ENCODE peak calls at places on chromosome 2, in eight cellular contexts. L is suprapubic skin, E is stomach, R is GM12878, U is sigmoid colon, G is SK-N-SH, F is HCT116, V is breast epithelium. I is an unnamed sample. For H3K4me1, the result is how much of the 10 kb centered on the place peaks cover.

GRCh38 chr2:45567974-45568789 is 42.9 kb downstream of the SRBD1 start:
- DNase-seq in L (no peak), E (no peak), R (peak), U (no peak), G (no peak), F (no peak), V (no peak), I (no peak)

GRCh38 chr2:24515841-24516240 is 24.8 kb downstream of the NCOA1 start:
- DNase-seq in L (no peak), E (no peak), R (no peak), U (no peak), G (no peak), F (no peak), V (no peak), I (no peak)

GRCh38 chr2:238256594-238257104 is 16.8 kb upstream of the HES6 start:
- DNase-seq in L (no peak), E (peak), R (no peak), U (peak), G (peak), F (peak), V (peak), I (peak)

GRCh38 chr2:238510911-238511613 is 84.3 kb downstream of the ASB1 start:
- DNase-seq in L (no peak), E (no peak), R (no peak), U (peak), G (no peak), F (no peak), V (no peak), I (peak)

GRCh38 chr2:128374001-128374710 is 55.5 kb upstream of the HS6ST1 start:
- DNase-seq in L (peak), E (peak), R (no peak), U (no peak), G (no peak), F (no peak), V (peak), I (peak)

GRCh38 chr2:143608758-143609157 is 479.5 kb downstream of the ARHGAP15 start:
- DNase-seq in L (no peak), E (no peak), R (no peak), U (no peak), G (peak), F (no peak), V (no peak), I (no peak)

GRCh38 chr2:37784759-37785149 is 113.3 kb upstream of the CDC42EP3 start:
- DNase-seq in L (no peak), E (no peak), R (no peak), U (no peak), G (no peak), F (no peak), V (no peak), I (no peak)

GRCh38 chr2:163066085-163066484 is 227.5 kb upstream of the KCNH7 start:
- DNase-seq in L (no peak), E (no peak), R (no peak), U (no peak), G (no peak), F (no peak), V (no peak), I (no peak)

GRCh38 chr2:126852361-126852760 is 46.3 kb upstream of the TEX51 start:
- DNase-seq in L (no peak), E (no peak), R (no peak), U (no peak), G (no peak), F (no peak), V (no peak), I (no peak)

GRCh38 chr2:78465707-78466106 is 559.8 kb upstream of the REG3G start:
- DNase-seq in L (no peak), E (no peak), R (no peak), U (no peak), G (no peak), F (no peak), V (no peak), I (no peak)

GRCh38 chr2:55120634-55121359 is 70.5 kb upstream of the RTN4 start:
- DNase-seq in L (no peak), E (no peak), R (no peak), U (no peak), G (no peak), F (no peak), V (no peak), I (no peak)

GRCh38 chr2:228581731-228582130 is 400.2 kb upstream of the SPHKAP start:
- DNase-seq in L (no peak), E (no peak), R (no peak), U (no peak), G (no peak), F (no peak), V (no peak), I (no peak)

GRCh38 chr2:105085525-105085924 is 47.7 kb downstream of the MRPS9 start:
- DNase-seq in L (no peak), E (no peak), R (no peak), U (no peak), G (no peak), F (no peak), V (no peak), I (no peak)

GRCh38 chr2:42936632-42936996 is 144.2 kb upstream of the HAAO start:
- DNase-seq in L (no peak), E (no peak), R (no peak), U (no peak), G (no peak), F (no peak), V (no peak), I (no peak)

GRCh38 chr2:161101406-161101805 is 58.8 kb upstream of the TANK start:
- DNase-seq in L (no peak), E (no peak), R (no peak), U (no peak), G (no peak), F (no peak), V (no peak), I (no peak)

GRCh38 chr2:99878951-99879350 is 263.4 kb downstream of the AFF3 start:
- DNase-seq in L (no peak), E (no peak), R (no peak), U (no peak), G (no peak), F (no peak), V (no peak), I (no peak)

GRCh38 chr2:48512071-48512470 is 17.9 kb upstream of the STON1 start:
- DNase-seq in L (no peak), E (no peak), R (no peak), U (no peak), G (no peak), F (no peak), V (no peak), I (no peak)

GRCh38 chr2:203002054-203002821 is 12.4 kb upstream of the NBEAL1 start:
- DNase-seq in L (no peak), E (no peak), R (no peak), U (no peak), G (no peak), F (no peak), V (no peak), I (no peak)

GRCh38 chr2:64837116-64837704 is 152.0 kb upstream of the SLC1A4 start:
- DNase-seq in L (no peak), E (no peak), R (no peak), U (no peak), G (no peak), F (peak), V (no peak), I (no peak)

GRCh38 chr2:99285521-99285920 is 15.5 kb downstream of the LYG1 start:
- DNase-seq in L (no peak), E (no peak), R (no peak), U (no peak), G (no peak), F (no peak), V (no peak), I (no peak)

GRCh38 chr2:63057249-63058148 is 6.9 kb downstream of the OTX1 start:
- DNase-seq in L (no peak), E (no peak), R (no peak), U (no peak), G (peak), F (no peak), V (no peak), I (no peak)

GRCh38 chr2:199055336-199055735 is 402.4 kb downstream of the SATB2 start:
- DNase-seq in L (no peak), E (no peak), R (no peak), U (no peak), G (no peak), F (no peak), V (no peak), I (no peak)

GRCh38 chr2:111121873-111122630 is 1.3 kb downstream of the BCL2L11 start:
- DNase-seq in L (peak), E (peak), R (no peak), U (peak), G (peak), F (peak), V (peak), I (peak)

GRCh38 chr2:86492057-86492456 is 50.9 kb downstream of the KDM3A start:
- DNase-seq in L (no peak), E (no peak), R (no peak), U (no peak), G (no peak), F (no peak), V (no peak), I (no peak)

GRCh38 chr2:61537590-61538178 is 472 bp downstream of the XPO1 start:
- DNase-seq in L (no peak), E (no peak), R (no peak), U (no peak), G (no peak), F (no peak), V (no peak), I (no peak)

GRCh38 chr2:134398300-134398699 is 144.4 kb downstream of the MGAT5 start:
- DNase-seq in L (no peak), E (no peak), R (no peak), U (no peak), G (no peak), F (no peak), V (no peak), I (no peak)

GRCh38 chr2:133839677-133840076 is 271.4 kb upstream of the NCKAP5 start:
- DNase-seq in L (no peak), E (no peak), R (no peak), U (no peak), G (no peak), F (no peak), V (no peak), I (no peak)

GRCh38 chr2:26581991-26582842 is 58.9 kb downstream of the CIB4 start:
- DNase-seq in L (peak), E (no peak), R (no peak), U (peak), G (peak), F (no peak), V (no peak), I (peak)

GRCh38 chr2:19356545-19357382 is 1.7 kb downstream of the OSR1 start:
- DNase-seq in L (no peak), E (no peak), R (no peak), U (no peak), G (peak), F (no peak), V (no peak), I (peak)

GRCh38 chr2:34069604-34070003 is 470.5 kb upstream of the FAM98A start:
- DNase-seq in L (no peak), E (no peak), R (no peak), U (no peak), G (no peak), F (no peak), V (no peak), I (no peak)

GRCh38 chr2:229715895-229716507 is 1.6 kb upstream of the DNER start:
- DNase-seq in L (no peak), E (no peak), R (no peak), U (no peak), G (peak), F (peak), V (no peak), I (no peak)

GRCh38 chr2:134280726-134281125 is 26.9 kb downstream of the MGAT5 start:
- DNase-seq in L (no peak), E (no peak), R (no peak), U (no peak), G (no peak), F (no peak), V (no peak), I (no peak)

GRCh38 chr2:200454839-200455801 is 54.7 kb downstream of the KCTD18 start:
- DNase-seq in L (no peak), E (no peak), R (peak), U (no peak), G (no peak), F (peak), V (no peak), I (no peak)

GRCh38 chr2:191845248-191845715 is 1.6 kb downstream of the CAVIN2 start:
- DNase-seq in L (no peak), E (no peak), R (no peak), U (peak), G (no peak), F (no peak), V (no peak), I (no peak)

GRCh38 chr2:223835701-223836532 is 1.5 kb downstream of the AP1S3 start:
- DNase-seq in L (no peak), E (no peak), R (peak), U (no peak), G (no peak), F (no peak), V (peak), I (no peak)

GRCh38 chr2:233968556-233968955 is 51.4 kb downstream of the TRPM8 start:
- DNase-seq in L (no peak), E (no peak), R (no peak), U (no peak), G (no peak), F (no peak), V (no peak), I (no peak)

GRCh38 chr2:185181901-185182300 is 556.7 kb upstream of the FSIP2 start:
- DNase-seq in L (no peak), E (no peak), R (no peak), U (no peak), G (no peak), F (no peak), V (no peak), I (no peak)

GRCh38 chr2:185185044-185185443 is 553.6 kb upstream of the FSIP2 start:
- DNase-seq in L (no peak), E (no peak), R (no peak), U (no peak), G (no peak), F (no peak), V (no peak), I (no peak)

GRCh38 chr2:185174353-185174752 is 564.3 kb upstream of the FSIP2 start:
- DNase-seq in L (no peak), E (no peak), R (no peak), U (no peak), G (no peak), F (no peak), V (no peak), I (no peak)

GRCh38 chr2:185179783-185180182 is 558.8 kb upstream of the FSIP2 start:
- DNase-seq in L (no peak), E (no peak), R (no peak), U (no peak), G (peak), F (no peak), V (no peak), I (no peak)
- TF ChIP-seq POLR2AphosphoS5 in L (no peak), E (no peak), R (no peak), U (no peak), G (no peak), F (no peak), V (no peak), I (no peak)

GRCh38 chr2:149679286-149679685 is 91.7 kb upstream of the MMADHC start:
- DNase-seq in L (no peak), E (no peak), R (no peak), U (no peak), G (no peak), F (no peak), V (no peak), I (no peak)
- H3K4me1 ChIP-seq in L (under half), E (under half), R (under half), U (under half), G (under half), F (under half), V (under half), I (under half)

GRCh38 chr2:146591907-146592306 is 1252.9 kb upstream of the ACVR2A start:
- DNase-seq in L (no peak), E (no peak), R (no peak), U (no peak), G (no peak), F (no peak), V (no peak), I (no peak)
- TF ChIP-seq POLR2AphosphoS5 in L (no peak), E (no peak), R (no peak), U (no peak), G (no peak), F (no peak), V (no peak), I (no peak)

GRCh38 chr2:159089543-159089942 is 121.1 kb downstream of the TANC1 start:
- DNase-seq in L (no peak), E (no peak), R (no peak), U (no peak), G (no peak), F (no peak), V (no peak), I (no peak)
- H3K4me1 ChIP-seq in L (half or more), E (half or more), R (under half), U (half or more), G (under half), F (under half), V (half or more), I (half or more)

DNA sequence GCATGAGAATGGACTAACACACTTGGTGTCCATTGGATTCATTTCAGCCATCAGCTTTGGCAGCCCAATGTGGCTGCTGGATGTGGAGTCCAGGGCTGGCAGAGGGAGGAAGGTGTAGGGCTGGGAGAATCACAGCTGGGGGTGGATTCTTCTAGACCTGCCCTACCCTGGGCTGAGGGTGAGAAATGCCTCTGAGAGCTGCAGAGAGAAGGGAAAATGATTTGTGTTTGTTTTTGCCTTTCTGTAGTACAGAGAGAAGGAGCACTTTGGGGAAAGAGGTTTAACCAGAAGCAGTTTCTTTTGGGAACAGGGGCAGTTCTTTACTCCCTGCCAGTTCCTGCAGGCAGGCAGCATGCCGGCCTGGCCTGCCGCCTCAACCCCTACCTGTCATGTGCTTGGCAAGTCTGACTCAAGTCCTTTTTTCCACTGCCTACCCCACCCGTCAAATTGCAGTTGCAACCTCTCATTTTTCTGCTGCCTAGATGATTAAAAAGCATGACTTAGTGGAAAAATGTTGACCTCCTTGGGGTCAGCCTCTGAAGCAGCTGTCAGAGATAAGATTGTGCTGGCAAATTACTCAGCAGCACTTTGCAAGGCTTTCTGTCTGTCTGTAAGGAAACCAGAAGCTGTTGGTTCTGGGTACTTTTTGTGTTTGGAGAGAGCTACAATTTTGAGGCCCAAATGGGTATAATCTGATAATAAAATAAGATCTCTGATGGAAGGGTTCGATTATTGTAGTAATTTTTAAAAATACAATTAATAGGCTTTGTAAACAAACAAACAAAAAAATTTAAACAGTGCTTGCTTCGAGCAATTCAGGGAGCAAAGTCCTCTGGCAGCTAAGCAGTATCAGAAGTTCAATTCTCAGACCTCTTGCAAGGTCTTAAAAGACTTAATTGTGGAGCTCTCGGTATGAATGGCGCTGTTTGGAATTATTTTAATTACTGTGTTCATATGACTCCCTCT is 21.7 kb downstream of the LBH start:
- DNase-seq in L (no peak), E (peak), R (no peak), U (no peak), G (no peak), F (no peak), V (no peak), I (peak)
- TF ChIP-seq POLR2AphosphoS5 in L (no peak), E (peak), R (no peak), U (peak), G (no peak), F (no peak), V (no peak), I (peak)

GRCh38 chr2:9103663-9104277 is 100.3 kb upstream of the MBOAT2 start:
- DNase-seq in L (peak), E (no peak), R (no peak), U (no peak), G (no peak), F (no peak), V (no peak), I (no peak)
- H3K4me1 ChIP-seq in L (under half), E (under half), R (under half), U (under half), G (under half), F (under half), V (under half), I (under half)

I was measured in upper lobe of left lung.